ENCODE peak calls at places on chromosomes 1 and 21, in four cellular contexts. D is A549, O is GM12878, E is SK-N-SH. H is an unnamed sample.

GRCh38 chr1:192794768-192795035 is 14.1 kb upstream of the RGS2 start:
- DNase-seq in D (no peak), O (no peak), E (no peak), H (no peak)

GRCh38 chr21:35812679-35813078 is 247.6 kb downstream of the SETD4 start:
- DNase-seq in D (no peak), O (no peak), E (no peak), H (no peak)

GRCh38 chr21:39837861-39838359 is 29.3 kb upstream of the PCP4 start:
- DNase-seq in D (no peak), O (no peak), E (no peak), H (no peak)

GRCh38 chr1:203136409-203137042 is 9.0 kb downstream of the ADORA1 start:
- DNase-seq in D (no peak), O (no peak), E (no peak), H (no peak)

GRCh38 chr1:88612299-88612698 is 71.8 kb upstream of the PKN2 start:
- DNase-seq in D (no peak), O (no peak), E (no peak), H (no peak)

GRCh38 chr1:9689971-9690381 is 38.4 kb downstream of the PIK3CD start:
- DNase-seq in D (no peak), O (no peak), E (peak; percentile 45), H (no peak)

GRCh38 chr1:185439727-185440415 is 122.8 kb upstream of the IVNS1ABP start:
- DNase-seq in D (peak; percentile 77), O (peak; percentile 20), E (no peak), H (no peak)

GRCh38 chr1:211469938-211470529 is 21.9 kb downstream of the RD3 start:
- DNase-seq in D (peak; percentile 83), O (no peak), E (peak; percentile 83), H (peak; percentile 72)

GRCh38 chr21:45607922-45608295 is 35.6 kb upstream of the PCBP3 start:
- DNase-seq in D (no peak), O (no peak), E (peak; percentile 62), H (no peak)

GRCh38 chr21:32382108-32382601 is 10.7 kb downstream of the URB1 start:
- DNase-seq in D (peak; percentile 55), O (no peak), E (no peak), H (no peak)

GRCh38 chr1:14142397-14143095 is 442.6 kb downstream of the PRDM2 start:
- DNase-seq in D (no peak), O (no peak), E (no peak), H (no peak)

GRCh38 chr1:13806108-13806507 is 106.1 kb downstream of the PRDM2 start:
- DNase-seq in D (no peak), O (no peak), E (no peak), H (no peak)

GRCh38 chr1:20732588-20733360 is at the start of gene SH2D5:
- DNase-seq in D (peak; percentile 93), O (peak; percentile 50), E (peak; percentile 73), H (peak; percentile 94)

GRCh38 chr1:209248649-209249279 is 334.8 kb upstream of the CAMK1G start:
- DNase-seq in D (peak; percentile 66), O (peak; percentile 30), E (peak; percentile 53), H (peak; percentile 34)

GRCh38 chr1:17120962-17121837 is 1.9 kb upstream of the PADI2 start:
- DNase-seq in D (no peak), O (no peak), E (no peak), H (peak; percentile 45)

GRCh38 chr1:235588916-235589515 is 60.6 kb downstream of the GNG4 start:
- DNase-seq in D (peak; percentile 65), O (no peak), E (no peak), H (no peak)

GRCh38 chr1:1629430-1630190 is 2.4 kb upstream of the MMP23B start:
- DNase-seq in D (no peak), O (no peak), E (peak; percentile 42), H (no peak)

GRCh38 chr1:81126989-81127571 is 673.7 kb upstream of the ADGRL2 start:
- DNase-seq in D (no peak), O (no peak), E (no peak), H (no peak)

GRCh38 chr1:230268371-230269170 is 157.6 kb downstream of the PGBD5 start:
- DNase-seq in D (peak; percentile 64), O (no peak), E (peak; percentile 90), H (peak; percentile 56)

GRCh38 chr1:101820080-101820479 is 176.6 kb downstream of the OLFM3 start:
- DNase-seq in D (peak; percentile 38), O (no peak), E (peak; percentile 15), H (peak; percentile 20)

GRCh38 chr1:238991730-238992490 is 394.5 kb upstream of the CHRM3 start:
- DNase-seq in D (no peak), O (no peak), E (peak; percentile 4), H (no peak)

GRCh38 chr21:43777953-43778352 is 1.8 kb upstream of the CSTB start:
- DNase-seq in D (no peak), O (no peak), E (no peak), H (no peak)

GRCh38 chr1:5836776-5837440 is 155.3 kb downstream of the NPHP4 start:
- DNase-seq in D (no peak), O (no peak), E (no peak), H (no peak)

GRCh38 chr1:89708727-89709375 is 75.9 kb downstream of the LRRC8C start:
- DNase-seq in D (no peak), O (no peak), E (no peak), H (no peak)

GRCh38 chr1:209743145-209743482 is 12.7 kb upstream of the TRAF3IP3 start:
- DNase-seq in D (no peak), O (no peak), E (no peak), H (no peak)

GRCh38 chr1:100398648-100399047 is 46.3 kb downstream of the CDC14A start:
- DNase-seq in D (no peak), O (no peak), E (no peak), H (no peak)

GRCh38 chr1:30521261-30521865 is 202.0 kb downstream of the MATN1 start:
- DNase-seq in D (no peak), O (no peak), E (no peak), H (no peak)

GRCh38 chr1:229059671-229060079 is 211.2 kb upstream of the RAB4A start:
- DNase-seq in D (no peak), O (no peak), E (peak; percentile 61), H (no peak)

GRCh38 chr1:234771642-234772344 is 161.8 kb upstream of the IRF2BP2 start:
- DNase-seq in D (no peak), O (no peak), E (no peak), H (no peak)

GRCh38 chr21:29248124-29248523 is 50.6 kb upstream of the BACH1 start:
- DNase-seq in D (no peak), O (no peak), E (no peak), H (no peak)

GRCh38 chr1:165686971-165687433 is 11.4 kb downstream of the ALDH9A1 start:
- DNase-seq in D (no peak), O (no peak), E (no peak), H (no peak)

GRCh38 chr1:18828224-18828623 is 31.2 kb downstream of the TAS1R2 start:
- DNase-seq in D (no peak), O (no peak), E (no peak), H (no peak)

GRCh38 chr1:78005755-78006154 is 1.0 kb downstream of the DNAJB4 start:
- DNase-seq in D (peak; percentile 63), O (no peak), E (peak; percentile 9), H (peak; percentile 64)

GRCh38 chr21:38712076-38712475 is 93.7 kb upstream of the ETS2 start:
- DNase-seq in D (peak; percentile 58), O (no peak), E (peak; percentile 36), H (peak; percentile 62)

GRCh38 chr1:167661527-167662436 is 31.8 kb downstream of the RCSD1 start:
- DNase-seq in D (peak; percentile 71), O (no peak), E (no peak), H (no peak)

GRCh38 chr1:46532498-46533178 is 18.8 kb downstream of the KNCN start:
- DNase-seq in D (peak; percentile 32), O (no peak), E (peak; percentile 95), H (no peak)

GRCh38 chr1:84253041-84253440 is 48.5 kb upstream of the SAMD13 start:
- DNase-seq in D (peak; percentile 39), O (no peak), E (no peak), H (no peak)

GRCh38 chr1:176691251-176692228 is 228.6 kb downstream of the PAPPA2 start:
- DNase-seq in D (peak; percentile 65), O (peak; percentile 17), E (peak; percentile 35), H (peak; percentile 52)

GRCh38 chr1:221766210-221766609 is 24.3 kb upstream of the DUSP10 start:
- DNase-seq in D (no peak), O (no peak), E (peak; percentile 13), H (no peak)
- TF ChIP-seq PBX3 in D (no peak), O (no peak), E (no peak), H (no peak)

GRCh38 chr1:157968503-157968902 is 24.9 kb upstream of the KIRREL1 start:
- DNase-seq in D (peak; percentile 44), O (no peak), E (no peak), H (no peak)
- TF ChIP-seq PBX3 in D (no peak), O (no peak), E (peak; percentile 54), H (no peak)

GRCh38 chr1:27361044-27361402 is 5.7 kb downstream of the MAP3K6 start:
- DNase-seq in D (no peak), O (no peak), E (no peak), H (no peak)
- TF ChIP-seq PBX3 in D (no peak), O (no peak), E (no peak), H (no peak)

DNA sequence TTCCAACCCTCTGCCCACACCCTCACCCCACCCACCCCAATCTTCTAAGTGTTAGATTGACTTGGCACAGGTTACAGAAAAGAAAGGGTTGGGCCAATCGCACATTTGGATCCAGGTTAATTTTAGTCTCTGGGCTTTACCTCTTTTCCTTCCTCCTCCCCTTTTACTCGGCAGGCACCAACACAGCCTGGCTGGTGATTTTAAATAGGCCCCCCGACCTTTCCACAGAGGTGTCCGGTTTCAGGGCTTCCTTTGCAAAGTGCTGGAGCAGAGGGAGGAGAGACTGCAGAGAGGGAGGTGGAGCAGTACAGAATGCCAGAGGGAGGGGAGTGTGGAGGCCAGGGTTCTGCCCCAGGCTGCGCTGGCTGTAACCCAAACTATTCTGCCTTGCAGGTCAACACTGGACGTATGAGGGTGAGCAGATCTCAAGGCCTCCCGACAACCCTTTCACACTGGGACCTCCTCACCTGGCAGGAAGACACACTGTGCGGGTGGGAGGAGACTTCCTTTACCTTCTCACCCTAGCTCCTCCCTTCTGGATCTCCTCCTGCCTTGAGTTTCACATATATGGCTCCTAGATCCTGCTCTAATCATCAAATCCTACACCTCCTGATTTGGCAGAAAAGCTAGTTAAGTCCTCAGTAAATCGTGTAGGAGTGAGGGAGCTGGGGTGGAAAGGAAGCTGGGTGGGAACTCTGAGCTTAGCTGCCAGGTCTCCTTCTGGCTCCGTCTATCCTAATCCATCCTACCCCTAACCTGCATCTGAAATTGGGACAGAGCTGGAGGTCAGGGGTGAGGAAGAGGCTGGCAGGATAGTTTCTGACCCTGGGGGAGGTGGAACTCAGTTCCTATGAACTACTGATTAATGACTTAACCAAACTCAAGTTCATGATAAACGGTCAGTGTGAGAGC is 2.4 kb downstream of the CA14 start:
- DNase-seq in D (no peak), O (no peak), E (peak; percentile 21), H (peak; percentile 79)
- TF ChIP-seq PBX3 in D (no peak), O (no peak), E (no peak), H (no peak)

H was measured in HepG2.